ENCODE peak calls at places on chromosomes 4 and X, in seven cellular contexts. W is hepatocyte; E is HFFc6; X is EL; F is activated T-cell treated with anti-CD3 and anti-CD28 coated beads, Interleukin-2, amount 50 U/mL, for 4 hours; B is stimulated activated CD4-positive, alpha-beta T cell treated with anti-CD3 and anti-CD28 coated beads, TNF-alpha, amount 100 ng/mL, for 48 hours; K is KBM-7. Z is an unnamed sample.

GRCh38 chrX:10098235-10098819 is 58.4 kb upstream of the CLCN4 start:
- DNase-seq in W (no peak), E (no peak), X (no peak), F (peak; percentile 57), B (no peak), K (no peak), Z (no peak)

GRCh38 chr4:174460684-174461083 is 61.6 kb downstream of the HPGD start:
- DNase-seq in W (no peak), E (no peak), X (no peak), F (no peak), B (no peak), K (no peak), Z (no peak)

GRCh38 chr4:53586121-53586816 is 5.0 kb downstream of the LNX1 start:
- DNase-seq in W (no peak), E (peak; percentile 95), X (peak; percentile 95), F (no peak), B (no peak), K (no peak), Z (no peak)

GRCh38 chr4:123870283-123870876 is 473.8 kb downstream of the SPRY1 start:
- DNase-seq in W (no peak), E (no peak), X (no peak), F (no peak), B (no peak), K (no peak), Z (no peak)

GRCh38 chrX:31209005-31209612 is 137.3 kb upstream of the FTHL17 start:
- DNase-seq in W (no peak), E (peak; percentile 83), X (peak; percentile 78), F (no peak), B (no peak), K (no peak), Z (no peak)

GRCh38 chr4:53055716-53056413 is 193.7 kb downstream of the RASL11B start:
- DNase-seq in W (no peak), E (no peak), X (no peak), F (no peak), B (no peak), K (no peak), Z (no peak)

GRCh38 chr4:127479031-127479622 is 153.6 kb upstream of the INTU start:
- DNase-seq in W (peak; percentile 68), E (peak; percentile 15), X (peak; percentile 17), F (no peak), B (no peak), K (peak; percentile 36), Z (no peak)

GRCh38 chrX:8304668-8305067 is 133.6 kb upstream of the VCX2 start:
- DNase-seq in W (no peak), E (no peak), X (no peak), F (no peak), B (no peak), K (no peak), Z (no peak)

GRCh38 chr4:153001626-153002025 is 65.5 kb downstream of the FHDC1 start:
- DNase-seq in W (no peak), E (no peak), X (peak; percentile 33), F (no peak), B (no peak), K (no peak), Z (no peak)

GRCh38 chr4:69497081-69497480 is 1.4 kb upstream of the UGT2B4 start:
- DNase-seq in W (no peak), E (no peak), X (peak; percentile 33), F (no peak), B (no peak), K (no peak), Z (no peak)

GRCh38 chrX:106716004-106716403 is 10.5 kb upstream of the RNF128 start:
- DNase-seq in W (no peak), E (no peak), X (no peak), F (no peak), B (no peak), K (no peak), Z (no peak)

GRCh38 chrX:14051416-14051815 is 21.7 kb upstream of the GEMIN8 start:
- DNase-seq in W (no peak), E (no peak), X (no peak), F (no peak), B (no peak), K (no peak), Z (no peak)

GRCh38 chrX:39605183-39605582 is 492.6 kb downstream of the BCOR start:
- DNase-seq in W (no peak), E (no peak), X (peak; percentile 0), F (no peak), B (no peak), K (no peak), Z (no peak)

GRCh38 chr4:11149612-11150259 is 279.0 kb downstream of the HS3ST1 start:
- DNase-seq in W (no peak), E (no peak), X (no peak), F (no peak), B (no peak), K (no peak), Z (no peak)

GRCh38 chr4:6953751-6954380 is 44.2 kb downstream of the TBC1D14 start:
- DNase-seq in W (peak; percentile 75), E (no peak), X (peak; percentile 6), F (no peak), B (no peak), K (no peak), Z (no peak)

GRCh38 chrX:10884246-10884645 is 226.9 kb upstream of the HCCS start:
- DNase-seq in W (no peak), E (no peak), X (no peak), F (no peak), B (no peak), K (no peak), Z (no peak)

GRCh38 chr4:185657699-185658098 is 122.4 kb upstream of the PDLIM3 start:
- DNase-seq in W (no peak), E (no peak), X (no peak), F (no peak), B (no peak), K (no peak), Z (no peak)

GRCh38 chrX:70421618-70422017 is 1.5 kb upstream of the GDPD2 start:
- DNase-seq in W (no peak), E (no peak), X (no peak), F (no peak), B (no peak), K (no peak), Z (no peak)

GRCh38 chrX:48747415-48748026 is 14.0 kb upstream of the GLOD5 start:
- DNase-seq in W (no peak), E (no peak), X (no peak), F (no peak), B (no peak), K (no peak), Z (no peak)

GRCh38 chr4:139625487-139625886 is 40.1 kb upstream of the MGST2 start:
- DNase-seq in W (no peak), E (no peak), X (no peak), F (no peak), B (no peak), K (no peak), Z (no peak)

GRCh38 chr4:184262901-184263300 is 45.2 kb upstream of the ENPP6 start:
- DNase-seq in W (no peak), E (peak; percentile 44), X (peak; percentile 26), F (no peak), B (no peak), K (no peak), Z (peak; percentile 45)

GRCh38 chrX:154603438-154604430 is 15.3 kb downstream of the CTAG1B start:
- DNase-seq in W (peak; percentile 23), E (peak; percentile 48), X (peak; percentile 77), F (no peak), B (no peak), K (peak; percentile 10), Z (no peak)

GRCh38 chrX:54695231-54695630 is 102.8 kb downstream of the ITIH6 start:
- DNase-seq in W (peak; percentile 11), E (no peak), X (peak; percentile 0), F (no peak), B (no peak), K (no peak), Z (no peak)

GRCh38 chrX:108516184-108516583 is 76.5 kb downstream of the COL4A5 start:
- DNase-seq in W (peak; percentile 6), E (peak; percentile 0), X (peak; percentile 37), F (no peak), B (no peak), K (no peak), Z (no peak)

GRCh38 chrX:131068945-131069719 is 11.0 kb downstream of the ARHGAP36 start:
- DNase-seq in W (peak; percentile 54), E (no peak), X (peak; percentile 3), F (no peak), B (no peak), K (peak; percentile 32), Z (peak; percentile 46)

GRCh38 chr4:31657859-31658258 is 937.7 kb downstream of the PCDH7 start:
- DNase-seq in W (no peak), E (no peak), X (no peak), F (no peak), B (no peak), K (no peak), Z (no peak)

GRCh38 chrX:9873952-9874351 is 87.7 kb downstream of the SHROOM2 start:
- DNase-seq in W (no peak), E (peak; percentile 9), X (peak; percentile 18), F (peak; percentile 12), B (peak; percentile 3), K (peak; percentile 74), Z (peak; percentile 50)

GRCh38 chrX:19889582-19890342 is 2.4 kb upstream of the SH3KBP1 start:
- DNase-seq in W (peak; percentile 69), E (peak; percentile 63), X (peak; percentile 73), F (peak; percentile 38), B (peak; percentile 39), K (peak; percentile 55), Z (peak; percentile 63)

GRCh38 chrX:120244735-120245498 is 5.7 kb upstream of the ZBTB33 start:
- DNase-seq in W (peak; percentile 72), E (peak; percentile 82), X (peak; percentile 73), F (peak; percentile 37), B (peak; percentile 44), K (peak; percentile 90), Z (peak; percentile 24)

GRCh38 chrX:35664838-35665237 is 133.3 kb upstream of the MAGEB16 start:
- DNase-seq in W (no peak), E (no peak), X (no peak), F (no peak), B (no peak), K (no peak), Z (no peak)

GRCh38 chrX:2892816-2893215 is 36.3 kb downstream of the ARSD start:
- DNase-seq in W (no peak), E (no peak), X (no peak), F (no peak), B (no peak), K (no peak), Z (no peak)

GRCh38 chr4:90185416-90185815 is 58.2 kb downstream of the CCSER1 start:
- DNase-seq in W (no peak), E (no peak), X (no peak), F (no peak), B (no peak), K (no peak), Z (no peak)

GRCh38 chr4:103443324-103443723 is 245.2 kb upstream of the CENPE start:
- DNase-seq in W (peak; percentile 32), E (peak; percentile 43), X (peak; percentile 12), F (no peak), B (no peak), K (no peak), Z (no peak)

GRCh38 chr4:76485450-76485849 is 50.4 kb downstream of the SHROOM3 start:
- DNase-seq in W (peak; percentile 41), E (no peak), X (no peak), F (no peak), B (no peak), K (no peak), Z (no peak)

GRCh38 chrX:16711219-16712115 is 1.0 kb downstream of the CTPS2 start:
- DNase-seq in W (peak; percentile 23), E (no peak), X (no peak), F (no peak), B (no peak), K (peak; percentile 37), Z (no peak)

GRCh38 chrX:37905436-37906147 is 58.2 kb upstream of the DYNLT3 start:
- DNase-seq in W (peak; percentile 63), E (no peak), X (peak; percentile 42), F (peak; percentile 7), B (no peak), K (no peak), Z (peak; percentile 47)